ENCODE peak calls at places on chromosome 5, in eight cellular contexts. One of them, this sample, is unnamed.
A peak's percentile ranks its signal among the peaks of the same experiment; 100 is the strongest.

GRCh38 chr5:166746506-166746905 is 1544.9 kb upstream of the WWC1 start:
- DNase-seq in GM13976: no peak
- DNase-seq in type B pancreatic cell: no peak
- DNase-seq in SK-N-SH: no peak
- DNase-seq in left lung: no peak
- DNase-seq in transverse colon: no peak
- DNase-seq in mucosa of descending colon: no peak
- DNase-seq in fibroblast of the aortic adventitia: no peak
- DNase-seq in this sample: no peak

GRCh38 chr5:78649816-78650561 is 1.4 kb upstream of the LHFPL2 start:
- DNase-seq in GM13976: no peak
- DNase-seq in type B pancreatic cell: no peak
- DNase-seq in SK-N-SH: no peak
- DNase-seq in left lung: no peak
- DNase-seq in transverse colon: no peak
- DNase-seq in mucosa of descending colon: no peak
- DNase-seq in fibroblast of the aortic adventitia: peak; percentile 70
- DNase-seq in this sample: no peak

GRCh38 chr5:1808466-1808865 is 7.3 kb downstream of the NDUFS6 start:
- DNase-seq in GM13976: no peak
- DNase-seq in type B pancreatic cell: no peak
- DNase-seq in SK-N-SH: no peak
- DNase-seq in left lung: no peak
- DNase-seq in transverse colon: no peak
- DNase-seq in mucosa of descending colon: no peak
- DNase-seq in fibroblast of the aortic adventitia: peak; percentile 23
- DNase-seq in this sample: no peak

GRCh38 chr5:166602271-166602670 is 1689.2 kb upstream of the WWC1 start:
- DNase-seq in GM13976: no peak
- DNase-seq in type B pancreatic cell: no peak
- DNase-seq in SK-N-SH: no peak
- DNase-seq in left lung: no peak
- DNase-seq in transverse colon: no peak
- DNase-seq in mucosa of descending colon: no peak
- DNase-seq in fibroblast of the aortic adventitia: no peak
- DNase-seq in this sample: no peak

GRCh38 chr5:172106511-172107356 is 81.3 kb downstream of the STK10 start:
- DNase-seq in GM13976: peak; percentile 72
- DNase-seq in type B pancreatic cell: peak; percentile 82
- DNase-seq in SK-N-SH: peak; percentile 86
- DNase-seq in left lung: no peak
- DNase-seq in transverse colon: peak; percentile 55
- DNase-seq in mucosa of descending colon: peak; percentile 74
- DNase-seq in fibroblast of the aortic adventitia: peak; percentile 31
- DNase-seq in this sample: peak; percentile 45

GRCh38 chr5:134171972-134172371 is 4.8 kb downstream of the SKP1 start:
- DNase-seq in GM13976: no peak
- DNase-seq in type B pancreatic cell: no peak
- DNase-seq in SK-N-SH: no peak
- DNase-seq in left lung: no peak
- DNase-seq in transverse colon: peak; percentile 78
- DNase-seq in mucosa of descending colon: peak; percentile 90
- DNase-seq in fibroblast of the aortic adventitia: no peak
- DNase-seq in this sample: no peak

GRCh38 chr5:2204366-2205184 is 321.9 kb upstream of the IRX4 start:
- DNase-seq in GM13976: no peak
- DNase-seq in type B pancreatic cell: no peak
- DNase-seq in SK-N-SH: no peak
- DNase-seq in left lung: no peak
- DNase-seq in transverse colon: no peak
- DNase-seq in mucosa of descending colon: no peak
- DNase-seq in fibroblast of the aortic adventitia: no peak
- DNase-seq in this sample: no peak

GRCh38 chr5:177520271-177520670 is 3.5 kb upstream of the DDX41 start:
- DNase-seq in GM13976: no peak
- DNase-seq in type B pancreatic cell: no peak
- DNase-seq in SK-N-SH: no peak
- DNase-seq in left lung: no peak
- DNase-seq in transverse colon: no peak
- DNase-seq in mucosa of descending colon: no peak
- DNase-seq in fibroblast of the aortic adventitia: no peak
- DNase-seq in this sample: no peak

GRCh38 chr5:95784514-95785302 is 37.8 kb downstream of the GLRX start:
- DNase-seq in GM13976: no peak
- DNase-seq in type B pancreatic cell: no peak
- DNase-seq in SK-N-SH: no peak
- DNase-seq in left lung: no peak
- DNase-seq in transverse colon: no peak
- DNase-seq in mucosa of descending colon: no peak
- DNase-seq in fibroblast of the aortic adventitia: no peak
- DNase-seq in this sample: no peak

GRCh38 chr5:7261049-7261448 is 134.9 kb upstream of the ADCY2 start:
- DNase-seq in GM13976: no peak
- DNase-seq in type B pancreatic cell: no peak
- DNase-seq in SK-N-SH: peak; percentile 10
- DNase-seq in left lung: no peak
- DNase-seq in transverse colon: no peak
- DNase-seq in mucosa of descending colon: peak; percentile 58
- DNase-seq in fibroblast of the aortic adventitia: peak; percentile 72
- DNase-seq in this sample: peak; percentile 24

DNA sequence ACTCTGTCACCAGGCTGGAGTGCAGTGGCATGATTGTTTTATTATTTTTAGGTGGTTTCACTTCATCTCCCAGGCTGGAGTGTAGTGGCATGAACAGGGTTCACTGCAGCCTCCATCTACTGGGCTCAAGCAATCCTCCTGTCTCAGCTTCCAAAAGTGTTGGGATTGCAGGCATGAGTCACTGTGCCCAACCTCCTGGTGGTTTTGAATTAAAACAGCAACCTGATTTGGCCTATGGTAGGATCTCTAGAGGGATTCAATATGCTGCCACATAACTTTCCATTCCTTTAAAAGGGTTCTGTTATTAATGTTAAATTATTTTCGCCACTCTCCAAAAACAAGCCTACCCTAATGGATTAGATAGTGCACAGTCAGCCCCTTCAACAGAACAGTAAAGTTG is 9.9 kb upstream of the HSPA4 start:
- DNase-seq in GM13976: no peak
- DNase-seq in type B pancreatic cell: no peak
- DNase-seq in SK-N-SH: no peak
- DNase-seq in left lung: no peak
- DNase-seq in transverse colon: no peak
- DNase-seq in mucosa of descending colon: no peak
- DNase-seq in fibroblast of the aortic adventitia: peak; percentile 42
- DNase-seq in this sample: no peak
- TF ChIP-seq CTCF in GM13976: no peak
- TF ChIP-seq CTCF in type B pancreatic cell: no peak
- TF ChIP-seq CTCF in SK-N-SH: peak; percentile 25
- TF ChIP-seq CTCF in left lung: no peak
- TF ChIP-seq CTCF in transverse colon: no peak
- TF ChIP-seq CTCF in mucosa of descending colon: no peak
- TF ChIP-seq CTCF in fibroblast of the aortic adventitia: peak; percentile 5
- TF ChIP-seq CTCF in this sample: no peak

GRCh38 chr5:115096034-115096769 is 73.5 kb downstream of the TRIM36 start:
- DNase-seq in GM13976: no peak
- DNase-seq in type B pancreatic cell: no peak
- DNase-seq in SK-N-SH: no peak
- DNase-seq in left lung: no peak
- DNase-seq in transverse colon: no peak
- DNase-seq in mucosa of descending colon: no peak
- DNase-seq in fibroblast of the aortic adventitia: no peak
- DNase-seq in this sample: no peak

GRCh38 chr5:115097236-115097635 is 72.5 kb downstream of the TRIM36 start:
- DNase-seq in GM13976: no peak
- DNase-seq in type B pancreatic cell: no peak
- DNase-seq in SK-N-SH: no peak
- DNase-seq in left lung: no peak
- DNase-seq in transverse colon: no peak
- DNase-seq in mucosa of descending colon: no peak
- DNase-seq in fibroblast of the aortic adventitia: no peak
- DNase-seq in this sample: no peak

GRCh38 chr5:115100556-115100955 is 69.2 kb downstream of the TRIM36 start:
- DNase-seq in GM13976: no peak
- DNase-seq in type B pancreatic cell: no peak
- DNase-seq in SK-N-SH: no peak
- DNase-seq in left lung: no peak
- DNase-seq in transverse colon: peak; percentile 10
- DNase-seq in mucosa of descending colon: peak; percentile 44
- DNase-seq in fibroblast of the aortic adventitia: peak; percentile 9
- DNase-seq in this sample: no peak

DNA sequence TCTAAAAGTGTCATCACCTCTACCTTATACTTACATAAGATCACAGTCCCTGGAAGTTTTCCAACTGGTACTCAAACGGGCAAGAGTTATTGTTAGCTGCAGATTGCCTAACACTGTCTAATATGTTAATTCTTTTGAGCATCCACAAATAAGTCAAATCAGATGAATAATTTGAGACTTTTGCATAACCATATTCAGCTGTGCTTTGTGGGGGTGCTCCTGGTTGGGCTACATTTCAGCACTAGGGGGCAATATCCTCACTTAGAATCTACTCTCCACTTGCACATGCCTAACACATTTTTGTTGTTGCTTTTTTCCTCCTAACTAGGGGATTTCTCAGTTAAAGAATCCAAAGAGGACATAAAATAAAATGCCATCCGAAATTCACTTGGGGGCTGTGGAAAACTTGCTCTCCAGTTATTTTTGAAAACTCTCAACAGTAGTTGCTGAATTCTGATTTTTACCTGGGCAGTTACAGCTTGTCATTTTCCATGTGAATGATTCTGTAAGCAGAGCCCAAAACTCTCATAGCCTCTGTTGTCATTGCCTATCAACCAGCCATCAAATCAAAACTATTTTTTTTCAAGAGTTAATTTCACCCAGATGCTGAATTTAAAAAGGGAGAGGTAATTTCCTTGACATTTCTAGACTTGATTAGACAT is 71.5 kb downstream of the TRIM36 start:
- DNase-seq in GM13976: peak; percentile 49
- DNase-seq in type B pancreatic cell: no peak
- DNase-seq in SK-N-SH: peak; percentile 63
- DNase-seq in left lung: no peak
- DNase-seq in transverse colon: peak; percentile 23
- DNase-seq in mucosa of descending colon: peak; percentile 65
- DNase-seq in fibroblast of the aortic adventitia: peak; percentile 60
- DNase-seq in this sample: peak; percentile 57
- TF ChIP-seq CTCF in GM13976: peak; percentile 64
- TF ChIP-seq CTCF in type B pancreatic cell: peak; percentile 82
- TF ChIP-seq CTCF in SK-N-SH: peak; percentile 82
- TF ChIP-seq CTCF in left lung: peak; percentile 71
- TF ChIP-seq CTCF in transverse colon: peak; percentile 69
- TF ChIP-seq CTCF in mucosa of descending colon: peak; percentile 47
- TF ChIP-seq CTCF in fibroblast of the aortic adventitia: peak; percentile 76
- TF ChIP-seq CTCF in this sample: peak; percentile 52

DNA sequence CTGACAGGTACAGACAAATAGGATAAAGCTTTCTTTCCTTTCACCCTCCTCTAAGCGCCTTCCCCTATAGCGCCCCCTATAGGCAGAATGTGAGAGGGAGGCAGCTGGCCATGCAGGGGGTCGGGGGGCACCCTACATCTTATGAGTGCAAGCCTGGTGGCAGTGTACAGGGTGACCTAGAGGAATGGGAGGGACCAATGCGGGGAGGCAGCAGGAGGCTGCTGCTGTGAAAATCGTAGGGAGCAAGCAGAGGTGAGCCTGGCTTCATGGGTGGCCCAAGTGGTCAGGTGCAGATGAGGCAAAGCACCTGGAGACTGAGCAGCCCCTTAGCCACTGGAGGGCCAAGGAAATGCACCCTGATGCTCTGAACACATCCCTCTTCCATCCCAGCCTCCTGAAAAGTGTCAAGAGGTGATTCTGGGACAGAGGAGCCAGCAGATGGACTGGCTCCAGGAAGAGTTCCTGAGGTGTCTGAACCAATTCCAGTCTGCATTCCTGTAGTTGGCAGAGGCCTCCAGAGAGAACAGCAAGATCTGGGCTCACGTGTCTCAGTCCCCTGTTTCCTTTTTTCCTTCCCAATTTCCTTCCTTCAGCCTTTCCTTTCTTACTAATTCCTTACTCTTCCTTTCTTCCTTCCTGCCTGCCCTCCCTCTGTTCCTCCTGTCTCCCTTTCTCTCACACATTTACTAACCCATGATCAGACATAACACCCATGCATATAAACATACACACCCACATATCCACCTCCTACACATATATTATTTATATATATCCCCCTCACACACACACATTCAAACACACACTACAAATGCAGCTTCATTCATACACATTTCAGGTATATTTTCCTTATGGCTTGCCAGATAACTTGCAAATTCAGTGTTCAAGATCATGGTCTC is 32.8 kb upstream of the GALNT10 start:
- DNase-seq in GM13976: no peak
- DNase-seq in type B pancreatic cell: no peak
- DNase-seq in SK-N-SH: no peak
- DNase-seq in left lung: no peak
- DNase-seq in transverse colon: no peak
- DNase-seq in mucosa of descending colon: no peak
- DNase-seq in fibroblast of the aortic adventitia: no peak
- DNase-seq in this sample: no peak
- TF ChIP-seq CTCF in GM13976: no peak
- TF ChIP-seq CTCF in type B pancreatic cell: peak; percentile 61
- TF ChIP-seq CTCF in SK-N-SH: peak; percentile 51
- TF ChIP-seq CTCF in left lung: no peak
- TF ChIP-seq CTCF in transverse colon: peak; percentile 13
- TF ChIP-seq CTCF in mucosa of descending colon: no peak
- TF ChIP-seq CTCF in fibroblast of the aortic adventitia: peak; percentile 26
- TF ChIP-seq CTCF in this sample: peak; percentile 35

GRCh38 chr5:32754251-32754650 is 43.1 kb downstream of the NPR3 start:
- DNase-seq in GM13976: no peak
- DNase-seq in type B pancreatic cell: no peak
- DNase-seq in SK-N-SH: no peak
- DNase-seq in left lung: no peak
- DNase-seq in transverse colon: no peak
- DNase-seq in mucosa of descending colon: no peak
- DNase-seq in fibroblast of the aortic adventitia: peak; percentile 50
- DNase-seq in this sample: no peak
- TF ChIP-seq CTCF in GM13976: no peak
- TF ChIP-seq CTCF in type B pancreatic cell: no peak
- TF ChIP-seq CTCF in SK-N-SH: no peak
- TF ChIP-seq CTCF in left lung: no peak
- TF ChIP-seq CTCF in transverse colon: no peak
- TF ChIP-seq CTCF in mucosa of descending colon: no peak
- TF ChIP-seq CTCF in fibroblast of the aortic adventitia: no peak
- TF ChIP-seq CTCF in this sample: no peak

GRCh38 chr5:157148734-157149615 is 6.3 kb upstream of the MED7 start:
- DNase-seq in GM13976: peak; percentile 66
- DNase-seq in type B pancreatic cell: no peak
- DNase-seq in SK-N-SH: peak; percentile 65
- DNase-seq in left lung: peak; percentile 46
- DNase-seq in transverse colon: peak; percentile 72
- DNase-seq in mucosa of descending colon: peak; percentile 93
- DNase-seq in fibroblast of the aortic adventitia: peak; percentile 79
- DNase-seq in this sample: peak; percentile 65
- TF ChIP-seq CTCF in GM13976: peak; percentile 74
- TF ChIP-seq CTCF in type B pancreatic cell: peak; percentile 91
- TF ChIP-seq CTCF in SK-N-SH: peak; percentile 95
- TF ChIP-seq CTCF in left lung: peak; percentile 86
- TF ChIP-seq CTCF in transverse colon: peak; percentile 89
- TF ChIP-seq CTCF in mucosa of descending colon: peak; percentile 73
- TF ChIP-seq CTCF in fibroblast of the aortic adventitia: peak; percentile 95
- TF ChIP-seq CTCF in this sample: peak; percentile 72

DNA sequence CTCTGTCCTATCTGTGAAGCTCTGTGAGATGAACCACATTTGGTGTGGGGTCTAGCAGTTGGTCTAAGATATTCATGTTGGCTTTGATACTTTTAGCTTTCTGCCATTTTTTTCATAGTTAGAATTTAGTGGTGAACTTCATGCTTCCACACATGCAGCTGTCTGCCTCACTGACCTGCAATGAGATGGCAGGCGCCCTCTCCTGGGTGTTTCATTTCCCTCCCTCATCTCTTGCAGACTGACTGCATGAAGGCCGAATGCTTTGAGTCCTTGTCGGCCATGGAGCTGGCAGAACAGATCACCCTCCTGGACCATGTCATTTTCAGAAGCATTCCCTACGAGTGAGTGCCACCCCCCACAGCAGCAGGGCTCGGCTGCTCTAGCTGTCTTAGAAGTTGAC is 26.1 kb upstream of the CKMT2 start:
- DNase-seq in GM13976: no peak
- DNase-seq in type B pancreatic cell: no peak
- DNase-seq in SK-N-SH: no peak
- DNase-seq in left lung: no peak
- DNase-seq in transverse colon: no peak
- DNase-seq in mucosa of descending colon: no peak
- DNase-seq in fibroblast of the aortic adventitia: peak; percentile 10
- DNase-seq in this sample: no peak
- TF ChIP-seq CTCF in GM13976: peak; percentile 12
- TF ChIP-seq CTCF in type B pancreatic cell: peak; percentile 40
- TF ChIP-seq CTCF in SK-N-SH: peak; percentile 16
- TF ChIP-seq CTCF in left lung: no peak
- TF ChIP-seq CTCF in transverse colon: no peak
- TF ChIP-seq CTCF in mucosa of descending colon: no peak
- TF ChIP-seq CTCF in fibroblast of the aortic adventitia: peak; percentile 33
- TF ChIP-seq CTCF in this sample: no peak